ENCODE peak calls at places on chromosome 9, in four cellular contexts. K, F, B and L are unnamed samples.
A peak's percentile ranks its signal among the peaks of the same experiment; 100 is the strongest.

GRCh38 chr9:5301544-5301943 is 3.0 kb downstream of the RLN2 start:
- DNase-seq in K (no peak), F (no peak), B (no peak), L (no peak)

GRCh38 chr9:87594218-87594617 is 96.6 kb downstream of the DAPK1 start:
- DNase-seq in K (no peak), F (no peak), B (no peak), L (no peak)

GRCh38 chr9:6055213-6055612 is 39.8 kb upstream of the RANBP6 start:
- DNase-seq in K (no peak), F (peak; percentile 25), B (peak; percentile 10), L (peak; percentile 63)

GRCh38 chr9:128007566-128008138 is 26.9 kb upstream of the EEIG1 start:
- DNase-seq in K (peak; percentile 76), F (peak; percentile 90), B (peak; percentile 84), L (peak; percentile 60)

GRCh38 chr9:99931155-99931840 is 24.8 kb downstream of the STX17 start:
- DNase-seq in K (no peak), F (no peak), B (no peak), L (no peak)

GRCh38 chr9:121783523-121784507 is 132.4 kb downstream of the DAB2IP start:
- DNase-seq in K (no peak), F (no peak), B (no peak), L (no peak)

GRCh38 chr9:10855847-10856246 is 243.0 kb upstream of the PTPRD start:
- DNase-seq in K (no peak), F (no peak), B (no peak), L (no peak)

GRCh38 chr9:4967521-4967920 is 17.6 kb upstream of the JAK2 start:
- DNase-seq in K (no peak), F (no peak), B (no peak), L (no peak)

GRCh38 chr9:108709126-108709525 is 146.7 kb downstream of the ACTL7B start:
- DNase-seq in K (no peak), F (no peak), B (no peak), L (no peak)

GRCh38 chr9:419571-420156 is 205.0 kb downstream of the DOCK8 start:
- DNase-seq in K (no peak), F (no peak), B (no peak), L (no peak)

GRCh38 chr9:86614871-86615849 is 260.9 kb upstream of the TUT7 start:
- DNase-seq in K (no peak), F (no peak), B (no peak), L (no peak)

GRCh38 chr9:98995059-98995665 is 51.5 kb downstream of the COL15A1 start:
- DNase-seq in K (no peak), F (no peak), B (no peak), L (no peak)

GRCh38 chr9:122810306-122810946 is 10.5 kb downstream of the OR1K1 start:
- DNase-seq in K (peak; percentile 72), F (peak; percentile 52), B (peak; percentile 56), L (peak; percentile 62)

GRCh38 chr9:34574632-34575031 is 14.9 kb downstream of the CNTFR start:
- DNase-seq in K (no peak), F (no peak), B (no peak), L (no peak)